ENCODE peak calls at places on chromosomes 11 and 22, in eight cellular contexts. Q is breast epithelium; U is CD8-positive, alpha-beta T cell; A is right lobe of liver; X is spleen; N is MM.1S; Y is uterus; W is CD8-positive, alpha-beta memory T cell. T is an unnamed sample.

GRCh38 chr11:44622190-44622650 is 56.8 kb downstream of the CD82 start:
- DNase-seq in Q (no peak), U (peak; percentile 44), A (peak; percentile 40), X (peak; percentile 68), N (no peak), Y (peak; percentile 11), W (no peak), T (no peak)

GRCh38 chr11:15286465-15286864 is 171.7 kb downstream of the INSC start:
- DNase-seq in Q (no peak), U (no peak), A (no peak), X (no peak), N (no peak), Y (no peak), W (no peak), T (no peak)

GRCh38 chr11:14373941-14374646 is 15.1 kb upstream of the RRAS2 start:
- DNase-seq in Q (no peak), U (no peak), A (peak; percentile 72), X (no peak), N (no peak), Y (no peak), W (no peak), T (peak; percentile 71)

GRCh38 chr22:38697055-38697980 is 3.4 kb downstream of the JOSD1 start:
- DNase-seq in Q (no peak), U (no peak), A (no peak), X (no peak), N (no peak), Y (no peak), W (no peak), T (no peak)

GRCh38 chr11:72643547-72643946 is 30.7 kb downstream of the PDE2A start:
- DNase-seq in Q (no peak), U (no peak), A (no peak), X (no peak), N (no peak), Y (peak; percentile 27), W (no peak), T (no peak)

GRCh38 chr11:83827940-83828554 is 541.9 kb upstream of the CCDC90B start:
- DNase-seq in Q (no peak), U (no peak), A (no peak), X (no peak), N (peak; percentile 12), Y (no peak), W (no peak), T (no peak)

GRCh38 chr11:64661622-64662021 is 61.4 kb downstream of the NRXN2 start:
- DNase-seq in Q (no peak), U (no peak), A (no peak), X (no peak), N (no peak), Y (no peak), W (no peak), T (no peak)

GRCh38 chr11:20397281-20397680 is 9.8 kb downstream of the PRMT3 start:
- DNase-seq in Q (no peak), U (no peak), A (no peak), X (no peak), N (peak; percentile 68), Y (no peak), W (no peak), T (no peak)

GRCh38 chr11:19995131-19995530 is 165.1 kb downstream of the DBX1 start:
- DNase-seq in Q (no peak), U (no peak), A (no peak), X (no peak), N (no peak), Y (no peak), W (no peak), T (peak; percentile 67)

GRCh38 chr11:1163911-1164735 is 6.4 kb downstream of the MUC5AC start:
- DNase-seq in Q (peak; percentile 45), U (no peak), A (peak; percentile 41), X (peak; percentile 68), N (no peak), Y (no peak), W (no peak), T (no peak)

GRCh38 chr22:38788417-38788816 is 5.5 kb downstream of the DNAL4 start:
- DNase-seq in Q (no peak), U (no peak), A (no peak), X (no peak), N (no peak), Y (no peak), W (no peak), T (peak; percentile 53)

GRCh38 chr11:46017341-46017740 is 94.9 kb downstream of the LARGE2 start:
- DNase-seq in Q (no peak), U (no peak), A (no peak), X (no peak), N (no peak), Y (no peak), W (no peak), T (no peak)

GRCh38 chr22:45239378-45240136 is 1.1 kb downstream of the KIAA0930 start:
- DNase-seq in Q (no peak), U (no peak), A (no peak), X (peak; percentile 78), N (no peak), Y (no peak), W (no peak), T (no peak)

GRCh38 chr11:69534166-69534530 is 52.7 kb downstream of the LINC01488 start:
- DNase-seq in Q (no peak), U (no peak), A (no peak), X (peak; percentile 69), N (no peak), Y (no peak), W (no peak), T (no peak)

GRCh38 chr11:115317428-115318185 is 186.6 kb downstream of the CADM1 start:
- DNase-seq in Q (no peak), U (no peak), A (no peak), X (no peak), N (no peak), Y (no peak), W (no peak), T (no peak)

DNA sequence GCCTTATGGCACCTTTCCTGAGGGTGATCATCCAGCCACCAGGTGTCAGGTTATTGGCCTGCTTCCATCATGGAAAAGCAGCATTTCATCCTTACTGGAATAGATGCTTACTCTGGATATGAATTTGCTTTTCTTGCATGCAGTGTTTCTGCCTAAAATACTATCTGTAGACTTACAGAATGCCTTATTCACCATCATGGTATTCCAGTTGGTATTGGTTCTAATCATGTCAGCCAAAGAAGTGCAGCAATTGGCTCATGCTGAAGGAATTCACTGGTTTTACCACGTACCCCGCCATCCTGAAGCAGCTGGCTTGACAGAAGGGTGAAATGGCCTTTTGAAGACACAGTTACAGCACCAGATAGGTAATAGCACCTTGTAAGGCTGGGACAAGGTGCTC is 194.2 kb downstream of the AASDHPPT start:
- DNase-seq in Q (no peak), U (no peak), A (no peak), X (no peak), N (no peak), Y (no peak), W (no peak), T (no peak)
- H3K9me3 ChIP-seq in Q (no peaks in the 10 kb centered on the region), U (no peaks in the 10 kb centered on the region), A (no peaks in the 10 kb centered on the region), X (peaks cover 7% of the 10 kb centered on the region), N (no peaks in the 10 kb centered on the region), Y (no peaks in the 10 kb centered on the region), W (no peaks in the 10 kb centered on the region), T (no peaks in the 10 kb centered on the region)

GRCh38 chr22:47391169-47392053 is 629.0 kb downstream of the TBC1D22A start:
- DNase-seq in Q (no peak), U (no peak), A (no peak), X (peak; percentile 53), N (no peak), Y (no peak), W (no peak), T (no peak)

GRCh38 chr22:47388778-47389177 is 626.3 kb downstream of the TBC1D22A start:
- DNase-seq in Q (peak; percentile 15), U (no peak), A (no peak), X (peak; percentile 41), N (no peak), Y (no peak), W (no peak), T (no peak)

GRCh38 chr22:47389201-47389600 is 626.8 kb downstream of the TBC1D22A start:
- DNase-seq in Q (no peak), U (no peak), A (no peak), X (peak; percentile 50), N (no peak), Y (no peak), W (no peak), T (no peak)

GRCh38 chr22:47392054-47392347 is 629.6 kb downstream of the TBC1D22A start:
- DNase-seq in Q (no peak), U (no peak), A (no peak), X (no peak), N (no peak), Y (no peak), W (no peak), T (no peak)

GRCh38 chr22:47390026-47390970 is 627.8 kb downstream of the TBC1D22A start:
- DNase-seq in Q (no peak), U (no peak), A (no peak), X (peak; percentile 56), N (no peak), Y (no peak), W (no peak), T (no peak)
- H3K9me3 ChIP-seq in Q (no peaks in the 10 kb centered on the region), U (no peaks in the 10 kb centered on the region), A (no peaks in the 10 kb centered on the region), X (no peaks in the 10 kb centered on the region), N (no peaks in the 10 kb centered on the region), Y (no peaks in the 10 kb centered on the region), W (no peaks in the 10 kb centered on the region), T (no peaks in the 10 kb centered on the region)

GRCh38 chr22:47811971-47812370 is 1049.5 kb downstream of the TBC1D22A start:
- DNase-seq in Q (no peak), U (peak; percentile 34), A (no peak), X (no peak), N (no peak), Y (no peak), W (no peak), T (no peak)
- H3K9me3 ChIP-seq in Q (no peaks in the 10 kb centered on the region), U (no peaks in the 10 kb centered on the region), A (no peaks in the 10 kb centered on the region), X (no peaks in the 10 kb centered on the region), N (no peaks in the 10 kb centered on the region), Y (no peaks in the 10 kb centered on the region), W (no peaks in the 10 kb centered on the region), T (no peaks in the 10 kb centered on the region)

GRCh38 chr22:28442264-28442950 is 237.2 kb downstream of the TTC28 start:
- DNase-seq in Q (peak; percentile 59), U (peak; percentile 80), A (peak; percentile 82), X (peak; percentile 90), N (peak; percentile 50), Y (peak; percentile 75), W (no peak), T (peak; percentile 73)

GRCh38 chr22:28440517-28441366 is 238.9 kb downstream of the TTC28 start:
- DNase-seq in Q (no peak), U (no peak), A (no peak), X (no peak), N (no peak), Y (no peak), W (no peak), T (no peak)

GRCh38 chr22:28442951-28443876 is 236.4 kb downstream of the TTC28 start:
- DNase-seq in Q (no peak), U (peak; percentile 58), A (peak; percentile 78), X (peak; percentile 78), N (no peak), Y (peak; percentile 54), W (no peak), T (peak; percentile 70)

GRCh38 chr22:28441720-28442263 is 237.8 kb downstream of the TTC28 start:
- DNase-seq in Q (no peak), U (no peak), A (peak; percentile 50), X (no peak), N (no peak), Y (no peak), W (no peak), T (no peak)

DNA sequence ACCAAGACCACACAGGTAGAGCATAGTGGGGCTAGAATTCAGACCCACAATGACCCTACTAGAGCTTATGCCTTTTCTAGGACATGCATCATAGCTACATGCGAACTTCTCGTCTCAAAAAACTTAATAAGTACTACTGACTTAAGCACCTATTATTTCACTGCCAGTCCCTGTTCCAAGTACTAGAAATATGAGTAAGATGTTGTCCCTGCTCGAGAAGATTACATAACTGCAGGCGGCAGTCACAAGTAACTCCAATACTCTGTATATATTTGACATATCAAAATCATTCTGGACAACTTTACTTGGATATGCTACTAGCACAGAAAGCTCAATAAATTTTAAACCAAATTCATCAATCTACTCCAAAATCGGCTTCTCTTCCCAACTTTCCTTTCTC is 235.0 kb downstream of the TTC28 start:
- DNase-seq in Q (no peak), U (no peak), A (no peak), X (no peak), N (no peak), Y (no peak), W (no peak), T (peak; percentile 54)
- H3K9me3 ChIP-seq in Q (no peaks in the 10 kb centered on the region), U (no peaks in the 10 kb centered on the region), A (no peaks in the 10 kb centered on the region), X (no peaks in the 10 kb centered on the region), N (no peaks in the 10 kb centered on the region), Y (no peaks in the 10 kb centered on the region), W (no peaks in the 10 kb centered on the region), T (no peaks in the 10 kb centered on the region)

T was measured in gastrocnemius medialis.